ENCODE peak calls at places on chromosomes 4 and X, in seven cellular contexts. N, V, E, H, X, T and Z are unnamed samples.

GRCh38 chr4:44848466-44848865 is 122.1 kb upstream of the GNPDA2 start:
- DNase-seq in N (no peak), H (no peak), X (no peak), T (no peak), V (no peak), E (no peak), Z (no peak)

GRCh38 chr4:16544251-16544721 is 318.0 kb upstream of the TAPT1 start:
- DNase-seq in X (no peak), N (peak), H (no peak), V (peak), T (no peak), E (no peak), Z (no peak)

GRCh38 chr4:98939892-98940298 is 11.0 kb upstream of the EIF4E start:
- DNase-seq in H (no peak), N (no peak), E (peak), V (peak), X (peak), T (no peak), Z (peak)

GRCh38 chr4:142585411-142585810 is 260.7 kb downstream of the INPP4B start:
- DNase-seq in N (no peak), T (no peak), V (peak), E (no peak), X (no peak), H (no peak), Z (no peak)

GRCh38 chr4:39686997-39687396 is 10.9 kb upstream of the UBE2K start:
- DNase-seq in X (no peak), V (no peak), N (no peak), T (no peak), H (no peak), E (no peak), Z (no peak)

GRCh38 chr4:98516441-98517323 is 141.7 kb downstream of the TSPAN5 start:
- DNase-seq in X (no peak), T (no peak), E (no peak), V (peak), N (no peak), H (no peak), Z (peak)

GRCh38 chr4:14309429-14309828 is 681.9 kb upstream of the BOD1L1 start:
- DNase-seq in N (no peak), H (no peak), V (no peak), X (no peak), T (no peak), E (no peak), Z (no peak)

GRCh38 chr4:80026080-80026479 is 46.9 kb downstream of the ANTXR2 start:
- DNase-seq in E (no peak), T (no peak), H (no peak), V (no peak), X (peak), N (no peak), Z (peak)

GRCh38 chr4:83535945-83536648 is at the start of gene GPAT3:
- DNase-seq in T (peak), V (peak), E (peak), N (peak), X (peak), H (peak), Z (peak)
- H3K4me3 ChIP-seq in T (peak), V (peak), E (peak), N (peak), X (peak), H (peak), Z (peak)

DNA sequence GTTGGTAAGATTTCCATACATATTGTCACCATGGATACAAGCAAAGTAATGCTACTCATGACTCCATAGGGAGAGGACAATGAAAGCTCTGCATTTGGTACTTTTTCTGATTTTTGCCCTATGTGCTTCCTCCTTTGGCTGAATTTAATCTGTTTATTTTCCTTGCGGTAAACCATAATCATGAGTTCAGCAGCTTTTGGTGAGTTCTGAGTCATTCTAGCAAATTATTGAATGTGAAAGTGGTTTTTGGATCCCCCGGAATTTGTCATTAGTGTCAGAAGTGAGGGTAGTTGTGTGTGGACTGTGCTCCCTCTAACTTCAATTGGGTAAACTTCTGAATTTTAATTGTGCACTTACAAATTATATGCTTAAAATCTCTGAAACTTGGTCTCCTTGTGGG is 170.3 kb downstream of the MOSPD2 start:
- DNase-seq in T (no peak), N (no peak), E (no peak), H (no peak), X (no peak), V (no peak), Z (no peak)
- TF ChIP-seq CTCF in T (no peak), N (no peak), E (no peak), H (no peak), X (no peak), V (no peak), Z (no peak)

DNA sequence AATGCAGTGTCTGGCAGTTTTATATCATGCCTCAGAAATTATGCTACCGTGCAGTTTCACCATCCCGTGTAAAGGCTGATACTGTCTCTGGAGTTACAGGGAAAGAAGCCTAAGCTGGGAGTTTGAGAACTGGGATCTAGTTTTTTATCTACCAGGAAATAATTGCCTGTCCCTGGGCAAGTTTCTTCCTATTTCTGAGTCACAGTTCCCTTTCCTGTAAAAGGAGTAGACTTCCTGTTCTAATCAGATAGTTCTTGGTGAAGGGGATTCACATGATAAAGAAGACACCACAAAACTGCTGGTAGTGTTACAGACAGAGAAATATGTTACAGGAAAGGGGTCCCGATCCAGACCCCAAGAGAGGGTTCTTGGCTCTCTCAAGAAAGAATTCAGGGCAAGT is 17.1 kb downstream of the HERC3 start:
- DNase-seq in T (no peak), X (no peak), E (no peak), N (no peak), V (no peak), H (no peak), Z (no peak)
- H3K27ac ChIP-seq in T (no peak), X (peak), E (no peak), N (peak), V (no peak), H (no peak), Z (no peak)

GRCh38 chrX:134174273-134174660 is 62.7 kb upstream of the CCDC160 start:
- DNase-seq in N (no peak), X (no peak), V (no peak), E (no peak), T (no peak), H (no peak), Z (no peak)

GRCh38 chrX:134174859-134175258 is 62.1 kb upstream of the CCDC160 start:
- DNase-seq in H (no peak), E (no peak), T (no peak), X (no peak), V (no peak), N (no peak), Z (no peak)

GRCh38 chrX:134171661-134172587 is 65.1 kb upstream of the CCDC160 start:
- DNase-seq in E (no peak), V (peak), T (peak), X (no peak), N (peak), H (peak), Z (no peak)

GRCh38 chrX:134173541-134174272 is 63.3 kb upstream of the CCDC160 start:
- DNase-seq in H (no peak), V (no peak), X (no peak), E (no peak), T (no peak), N (no peak), Z (no peak)

DNA sequence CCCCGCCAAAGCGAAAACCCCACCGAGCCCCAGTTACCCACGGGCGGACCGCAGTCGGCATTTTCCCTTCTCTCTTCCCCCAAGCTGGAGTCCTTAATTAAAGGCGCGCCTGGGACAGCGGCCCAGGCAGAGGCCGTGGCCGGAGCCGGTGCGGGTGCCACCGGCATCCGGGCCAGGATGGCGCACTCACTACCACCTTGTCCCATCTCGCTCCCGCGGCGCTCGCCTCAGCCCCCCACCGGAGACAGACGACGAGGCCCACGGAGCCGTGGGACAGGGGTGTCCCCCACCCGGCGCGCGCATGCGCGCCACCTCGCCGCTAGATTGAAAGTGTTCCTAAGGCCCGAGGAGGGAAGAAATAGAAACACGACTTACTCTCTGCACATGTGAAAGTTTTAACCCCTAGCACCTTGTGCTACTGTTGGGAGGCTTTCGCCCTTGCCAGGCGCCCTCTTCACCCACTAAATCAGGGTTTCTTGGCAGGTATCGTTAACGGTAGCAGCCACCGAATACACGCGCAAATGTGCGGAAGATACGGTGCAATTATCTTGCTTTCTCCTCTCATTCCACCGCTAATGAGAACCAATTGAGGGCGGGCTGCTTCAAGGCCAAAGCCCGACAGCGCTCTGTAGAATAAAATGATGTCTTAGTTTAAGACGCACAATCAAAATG is 64.3 kb upstream of the CCDC160 start:
- DNase-seq in T (no peak), H (peak), N (peak), X (peak), E (no peak), V (peak), Z (no peak)
- H3K4me3 ChIP-seq in T (peak), H (peak), N (peak), X (peak), E (no peak), V (peak), Z (peak)